ENCODE peak calls at places on chromosomes 16 and 17, in five cellular contexts. One of them, this sample, is unnamed.

GRCh38 chr17:81171941-81172340 is 5.9 kb upstream of the AATK start:
- DNase-seq in body of pancreas: no peak
- DNase-seq in dorsolateral prefrontal cortex: no peak
- DNase-seq in heart right ventricle: no peak
- DNase-seq in aorta: no peak
- DNase-seq in this sample: no peak

GRCh38 chr17:7587831-7588230 is 2.1 kb downstream of the SOX15 start:
- DNase-seq in body of pancreas: no peak
- DNase-seq in dorsolateral prefrontal cortex: no peak
- DNase-seq in heart right ventricle: no peak
- DNase-seq in aorta: no peak
- DNase-seq in this sample: no peak

GRCh38 chr17:2398655-2399571 is 1.9 kb downstream of the MNT start:
- DNase-seq in body of pancreas: peak; percentile 64
- DNase-seq in dorsolateral prefrontal cortex: no peak
- DNase-seq in heart right ventricle: peak; percentile 65
- DNase-seq in aorta: peak; percentile 87
- DNase-seq in this sample: peak; percentile 83

GRCh38 chr17:30226878-30227277 is 8.6 kb downstream of the SLC6A4 start:
- DNase-seq in body of pancreas: no peak
- DNase-seq in dorsolateral prefrontal cortex: no peak
- DNase-seq in heart right ventricle: no peak
- DNase-seq in aorta: peak; percentile 39
- DNase-seq in this sample: no peak

GRCh38 chr17:69141802-69142472 is at the start of gene ABCA6:
- DNase-seq in body of pancreas: no peak
- DNase-seq in dorsolateral prefrontal cortex: no peak
- DNase-seq in heart right ventricle: no peak
- DNase-seq in aorta: no peak
- DNase-seq in this sample: peak; percentile 15

GRCh38 chr17:50765454-50766221 is 1.7 kb downstream of the ANKRD40CL start:
- DNase-seq in body of pancreas: no peak
- DNase-seq in dorsolateral prefrontal cortex: no peak
- DNase-seq in heart right ventricle: no peak
- DNase-seq in aorta: no peak
- DNase-seq in this sample: peak; percentile 36

GRCh38 chr16:59729613-59730012 is 995.5 kb upstream of the GOT2 start:
- DNase-seq in body of pancreas: no peak
- DNase-seq in dorsolateral prefrontal cortex: no peak
- DNase-seq in heart right ventricle: no peak
- DNase-seq in aorta: no peak
- DNase-seq in this sample: no peak

GRCh38 chr17:31888124-31888523 is 13.4 kb downstream of the UTP6 start:
- DNase-seq in body of pancreas: no peak
- DNase-seq in dorsolateral prefrontal cortex: no peak
- DNase-seq in heart right ventricle: no peak
- DNase-seq in aorta: no peak
- DNase-seq in this sample: no peak

GRCh38 chr17:2070241-2071023 is 15.5 kb downstream of the HIC1 start:
- DNase-seq in body of pancreas: peak; percentile 71
- DNase-seq in dorsolateral prefrontal cortex: no peak
- DNase-seq in heart right ventricle: no peak
- DNase-seq in aorta: peak; percentile 42
- DNase-seq in this sample: peak; percentile 92

GRCh38 chr16:75379911-75380847 is 53.1 kb downstream of the CFDP1 start:
- DNase-seq in body of pancreas: no peak
- DNase-seq in dorsolateral prefrontal cortex: no peak
- DNase-seq in heart right ventricle: no peak
- DNase-seq in aorta: no peak
- DNase-seq in this sample: no peak

GRCh38 chr16:1019234-1019933 is 37.8 kb downstream of the SOX8 start:
- DNase-seq in body of pancreas: peak; percentile 60
- DNase-seq in dorsolateral prefrontal cortex: peak; percentile 69
- DNase-seq in heart right ventricle: peak; percentile 58
- DNase-seq in aorta: peak; percentile 92
- DNase-seq in this sample: peak; percentile 66
- H3K27me3 ChIP-seq in body of pancreas: peaks cover 18% of the 10 kb centered on the region
- H3K27me3 ChIP-seq in dorsolateral prefrontal cortex: no peaks in the 10 kb centered on the region
- H3K27me3 ChIP-seq in heart right ventricle: peaks cover 9% of the 10 kb centered on the region
- H3K27me3 ChIP-seq in aorta: no peaks in the 10 kb centered on the region
- H3K27me3 ChIP-seq in this sample: peaks cover 58% of the 10 kb centered on the region

GRCh38 chr17:4593021-4593797 is 8.9 kb downstream of the SMTNL2 start:
- DNase-seq in body of pancreas: no peak
- DNase-seq in dorsolateral prefrontal cortex: no peak
- DNase-seq in heart right ventricle: no peak
- DNase-seq in aorta: no peak
- DNase-seq in this sample: no peak
- H3K27me3 ChIP-seq in body of pancreas: peaks cover 3% of the 10 kb centered on the region
- H3K27me3 ChIP-seq in dorsolateral prefrontal cortex: no peaks in the 10 kb centered on the region
- H3K27me3 ChIP-seq in heart right ventricle: no peaks in the 10 kb centered on the region
- H3K27me3 ChIP-seq in aorta: no peaks in the 10 kb centered on the region
- H3K27me3 ChIP-seq in this sample: peaks cover 9% of the 10 kb centered on the region

GRCh38 chr17:49577651-49577935 is 1.9 kb downstream of the NXPH3 start:
- DNase-seq in body of pancreas: no peak
- DNase-seq in dorsolateral prefrontal cortex: no peak
- DNase-seq in heart right ventricle: no peak
- DNase-seq in aorta: no peak
- DNase-seq in this sample: no peak

GRCh38 chr17:49578963-49579500 is 3.4 kb downstream of the NXPH3 start:
- DNase-seq in body of pancreas: no peak
- DNase-seq in dorsolateral prefrontal cortex: no peak
- DNase-seq in heart right ventricle: no peak
- DNase-seq in aorta: peak; percentile 71
- DNase-seq in this sample: no peak

GRCh38 chr17:49579522-49579921 is 3.9 kb downstream of the NXPH3 start:
- DNase-seq in body of pancreas: no peak
- DNase-seq in dorsolateral prefrontal cortex: no peak
- DNase-seq in heart right ventricle: no peak
- DNase-seq in aorta: no peak
- DNase-seq in this sample: no peak

GRCh38 chr17:49576906-49577650 is 1.4 kb downstream of the NXPH3 start:
- DNase-seq in body of pancreas: no peak
- DNase-seq in dorsolateral prefrontal cortex: no peak
- DNase-seq in heart right ventricle: no peak
- DNase-seq in aorta: peak; percentile 73
- DNase-seq in this sample: no peak

GRCh38 chr17:49577978-49578893 is 2.6 kb downstream of the NXPH3 start:
- DNase-seq in body of pancreas: no peak
- DNase-seq in dorsolateral prefrontal cortex: no peak
- DNase-seq in heart right ventricle: no peak
- DNase-seq in aorta: peak; percentile 65
- DNase-seq in this sample: no peak
- H3K27me3 ChIP-seq in body of pancreas: peaks cover 32% of the 10 kb centered on the region
- H3K27me3 ChIP-seq in dorsolateral prefrontal cortex: no peaks in the 10 kb centered on the region
- H3K27me3 ChIP-seq in heart right ventricle: no peaks in the 10 kb centered on the region
- H3K27me3 ChIP-seq in aorta: no peaks in the 10 kb centered on the region
- H3K27me3 ChIP-seq in this sample: peaks cover 5% of the 10 kb centered on the region

DNA sequence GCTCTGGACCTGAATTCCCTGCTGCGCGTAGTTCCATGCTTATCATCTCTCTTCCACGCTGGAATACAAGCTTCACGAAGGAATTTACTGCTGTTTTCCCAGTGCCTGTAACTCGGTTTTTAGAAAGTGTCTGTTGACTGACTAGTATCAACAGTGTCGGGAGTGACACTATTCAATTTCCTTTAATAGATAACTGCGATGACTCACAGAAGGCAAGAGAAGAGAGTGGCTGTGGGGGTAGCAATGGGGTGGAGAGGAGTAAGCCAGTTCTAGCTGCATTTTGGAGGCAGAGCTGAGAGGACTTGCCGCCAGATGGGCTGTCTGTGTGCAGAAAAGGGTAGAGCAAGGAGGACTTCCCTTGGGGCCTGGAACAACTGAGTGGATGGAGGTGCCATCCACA is 25.2 kb downstream of the B4GALNT2 start:
- DNase-seq in body of pancreas: no peak
- DNase-seq in dorsolateral prefrontal cortex: no peak
- DNase-seq in heart right ventricle: no peak
- DNase-seq in aorta: no peak
- DNase-seq in this sample: no peak
- H3K27me3 ChIP-seq in body of pancreas: peaks cover 3% of the 10 kb centered on the region
- H3K27me3 ChIP-seq in dorsolateral prefrontal cortex: peaks cover 4% of the 10 kb centered on the region
- H3K27me3 ChIP-seq in heart right ventricle: no peaks in the 10 kb centered on the region
- H3K27me3 ChIP-seq in aorta: no peaks in the 10 kb centered on the region
- H3K27me3 ChIP-seq in this sample: no peaks in the 10 kb centered on the region

DNA sequence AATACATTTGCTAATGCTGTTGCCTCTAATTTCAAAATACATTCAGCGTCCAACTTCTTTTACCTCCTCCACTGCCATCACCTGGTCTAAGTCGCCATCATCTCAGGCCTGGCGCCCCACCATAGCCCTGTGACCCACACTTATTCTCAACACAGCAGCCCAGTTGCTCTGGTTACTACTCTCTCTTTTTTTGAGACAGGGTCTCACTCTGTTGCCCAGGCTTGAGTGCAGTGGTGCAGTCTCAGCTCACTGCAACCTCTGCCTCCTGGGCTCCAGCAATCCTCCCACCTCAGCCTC is 7.5 kb upstream of the NKD1 start:
- DNase-seq in body of pancreas: no peak
- DNase-seq in dorsolateral prefrontal cortex: no peak
- DNase-seq in heart right ventricle: no peak
- DNase-seq in aorta: no peak
- DNase-seq in this sample: no peak
- H3K27me3 ChIP-seq in body of pancreas: no peaks in the 10 kb centered on the region
- H3K27me3 ChIP-seq in dorsolateral prefrontal cortex: no peaks in the 10 kb centered on the region
- H3K27me3 ChIP-seq in heart right ventricle: no peaks in the 10 kb centered on the region
- H3K27me3 ChIP-seq in aorta: no peaks in the 10 kb centered on the region
- H3K27me3 ChIP-seq in this sample: peaks cover 7% of the 10 kb centered on the region

This sample was measured in SJSA1.